ENCODE peak calls at places on chromosome 3, in five cellular contexts. Q is HCT116, F is IMR-90, X is LNCaP clone FGC, O is astrocyte of the spinal cord. P is an unnamed sample.

GRCh38 chr3:104298662-104299061 is 1068.0 kb upstream of the ALCAM start:
- DNase-seq in Q (no peak), F (no peak), X (no peak), O (no peak), P (no peak)

GRCh38 chr3:104885214-104885814 is 481.4 kb upstream of the ALCAM start:
- DNase-seq in Q (no peak), F (peak; percentile 28), X (no peak), O (peak; percentile 47), P (no peak)

GRCh38 chr3:127286571-127287140 is 1.2 kb downstream of the PRR20G start:
- DNase-seq in Q (no peak), F (peak; percentile 6), X (no peak), O (no peak), P (no peak)

GRCh38 chr3:93907132-93907531 is 66.6 kb downstream of the PROS1 start:
- DNase-seq in Q (no peak), F (no peak), X (no peak), O (no peak), P (no peak)

GRCh38 chr3:37863552-37863865 is 1.8 kb downstream of the CTDSPL start:
- DNase-seq in Q (no peak), F (no peak), X (no peak), O (no peak), P (no peak)

GRCh38 chr3:77051927-77052542 is 12.1 kb downstream of the ROBO2 start:
- DNase-seq in Q (no peak), F (no peak), X (no peak), O (no peak), P (no peak)

GRCh38 chr3:53544357-53544756 is 49.9 kb downstream of the CACNA1D start:
- DNase-seq in Q (no peak), F (no peak), X (no peak), O (no peak), P (no peak)

GRCh38 chr3:195906865-195907729 is 1.3 kb downstream of the TNK2 start:
- DNase-seq in Q (no peak), F (peak; percentile 19), X (no peak), O (no peak), P (no peak)

GRCh38 chr3:42194943-42195510 is 71.0 kb downstream of the CCK start:
- DNase-seq in Q (no peak), F (no peak), X (no peak), O (no peak), P (no peak)
- H3K4me3 ChIP-seq in Q (no peak overlapping the region), F (no peak overlapping the region), X (no peak overlapping the region), O (no peak overlapping the region), P (no peak overlapping the region)

DNA sequence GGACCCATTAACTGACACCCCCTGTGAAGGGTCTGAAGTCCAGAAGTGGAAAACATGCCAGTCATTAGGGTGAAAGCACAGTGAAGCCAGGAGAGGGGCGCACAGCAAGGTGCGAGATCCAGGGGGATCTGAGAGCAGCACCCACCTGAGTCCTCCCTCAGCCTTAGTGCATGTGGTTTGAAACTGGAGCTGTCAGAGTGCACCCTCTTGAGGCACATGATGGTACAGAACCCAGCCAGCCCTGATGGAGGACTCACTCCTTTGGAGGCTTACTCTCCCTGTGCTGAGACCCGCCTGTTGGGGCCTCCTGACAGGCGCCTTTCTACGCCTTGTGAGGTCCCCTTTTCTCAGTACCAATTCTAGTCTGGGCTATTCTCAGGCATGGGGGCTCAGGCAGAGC is 77.8 kb downstream of the IL20RB start:
- DNase-seq in Q (peak; percentile 16), F (peak; percentile 19), X (no peak), O (no peak), P (no peak)
- TF ChIP-seq CTCF in Q (peak; percentile 20), F (peak; percentile 39), X (peak; percentile 41), O (peak; percentile 43), P (peak; percentile 38)

GRCh38 chr3:4493008-4493930 is at the start of gene ITPR1:
- DNase-seq in Q (peak; percentile 93), F (peak; percentile 98), X (peak; percentile 97), O (peak; percentile 99), P (peak; percentile 98)

GRCh38 chr3:4495294-4496110 is 2.4 kb downstream of the ITPR1 start:
- DNase-seq in Q (no peak), F (no peak), X (no peak), O (no peak), P (no peak)

GRCh38 chr3:4497005-4497692 is 4.0 kb downstream of the ITPR1 start:
- DNase-seq in Q (no peak), F (no peak), X (no peak), O (no peak), P (no peak)

GRCh38 chr3:4493931-4494806 is 1.0 kb downstream of the ITPR1 start:
- DNase-seq in Q (no peak), F (peak; percentile 21), X (no peak), O (peak; percentile 22), P (no peak)

DNA sequence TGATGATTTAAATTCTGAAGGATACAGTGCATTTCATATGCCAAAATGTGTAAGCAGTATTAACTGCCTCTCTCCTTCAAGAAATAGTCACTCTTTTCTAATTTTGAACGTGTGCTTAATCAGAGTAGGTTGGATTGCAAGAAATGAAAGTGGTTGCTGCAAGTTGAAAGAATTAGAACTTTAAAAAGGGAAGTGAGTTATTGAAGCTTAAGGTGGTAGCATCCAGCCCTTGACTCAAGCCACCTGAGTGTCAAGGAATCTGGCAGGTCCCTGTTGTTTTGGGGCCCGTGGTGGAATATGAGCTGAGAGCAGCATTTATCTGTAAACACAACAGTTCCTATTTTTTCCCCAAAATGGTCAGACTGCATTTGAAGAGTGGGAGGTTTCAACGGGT is 1.7 kb downstream of the ITPR1 start:
- DNase-seq in Q (no peak), F (no peak), X (no peak), O (no peak), P (no peak)
- H3K4me3 ChIP-seq in Q (no peak overlapping the region), F (peak overlapping the region; percentile 62), X (no peak overlapping the region), O (no peak overlapping the region), P (peak overlapping the region; percentile 78)

GRCh38 chr3:48636149-48636548 is 888 bp upstream of the SLC26A6 start:
- DNase-seq in Q (no peak), F (no peak), X (no peak), O (no peak), P (peak; percentile 12)

GRCh38 chr3:48639944-48640606 is 4.8 kb upstream of the SLC26A6 start:
- DNase-seq in Q (no peak), F (no peak), X (no peak), O (no peak), P (no peak)

GRCh38 chr3:48635222-48636021 is at the start of gene SLC26A6:
- DNase-seq in Q (peak; percentile 88), F (peak; percentile 93), X (peak; percentile 86), O (peak; percentile 98), P (peak; percentile 72)

GRCh38 chr3:48634661-48635221 is 520 bp downstream of the SLC26A6 start:
- DNase-seq in Q (no peak), F (peak; percentile 51), X (no peak), O (peak; percentile 52), P (peak; percentile 29)

GRCh38 chr3:48637305-48637704 is 2.0 kb upstream of the SLC26A6 start:
- DNase-seq in Q (no peak), F (no peak), X (no peak), O (no peak), P (no peak)
- TF ChIP-seq CTCF in Q (no peak), F (no peak), X (no peak), O (no peak), P (no peak)

GRCh38 chr3:11770105-11770476 is 76.6 kb downstream of the TAMM41 start:
- DNase-seq in Q (no peak), F (no peak), X (no peak), O (no peak), P (no peak)
- H3K4me3 ChIP-seq in Q (no peak overlapping the region), F (no peak overlapping the region), X (peak overlapping the region; percentile 7), O (no peak overlapping the region), P (no peak overlapping the region)

GRCh38 chr3:4270726-4271125 is 32.4 kb upstream of the SETMAR start:
- DNase-seq in Q (no peak), F (no peak), X (no peak), O (no peak), P (no peak)

DNA sequence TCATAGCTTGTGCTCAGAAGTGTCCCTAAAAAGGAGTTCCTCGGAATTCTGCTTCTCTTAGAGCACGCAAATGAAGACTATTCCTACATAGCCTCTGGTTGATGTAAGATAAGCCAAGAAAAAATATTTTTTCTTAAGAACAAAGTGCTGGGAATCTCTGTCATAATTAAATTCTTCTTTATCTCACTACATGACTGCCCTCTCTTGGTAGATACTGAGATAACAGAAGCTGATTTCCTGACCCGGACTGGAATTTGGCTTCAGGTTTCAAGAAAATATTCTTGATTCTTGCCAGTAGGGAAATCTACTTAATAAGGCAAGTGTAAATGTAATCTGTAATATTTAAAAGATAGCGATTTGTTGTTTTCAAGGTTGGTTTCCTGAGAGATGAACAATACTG is 31.3 kb upstream of the SETMAR start:
- DNase-seq in Q (peak; percentile 19), F (peak; percentile 38), X (peak; percentile 40), O (peak; percentile 52), P (peak; percentile 11)
- TF ChIP-seq CTCF in Q (peak; percentile 17), F (peak; percentile 45), X (peak; percentile 79), O (peak; percentile 47), P (peak; percentile 28)

DNA sequence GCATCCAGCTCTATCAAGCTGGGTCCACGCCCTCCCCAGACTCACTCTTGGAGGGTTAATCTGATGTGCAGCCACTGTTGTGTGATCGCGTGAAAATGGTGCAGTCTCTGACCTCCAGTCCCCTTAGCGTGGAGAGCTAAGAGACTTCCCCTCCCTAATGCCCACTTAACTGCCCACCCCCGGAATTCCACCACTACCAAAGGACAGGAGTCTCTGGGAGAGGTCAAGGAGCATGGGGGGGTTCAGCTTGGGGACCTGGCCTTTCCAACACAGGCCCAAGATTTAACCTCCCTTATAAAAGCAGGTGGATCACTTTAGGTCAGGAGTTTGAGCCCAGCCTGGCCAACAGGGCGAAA is 48.8 kb downstream of the CCDC12 start:
- DNase-seq in Q (no peak), F (no peak), X (no peak), O (no peak), P (no peak)
- H3K4me3 ChIP-seq in Q (no peak overlapping the region), F (no peak overlapping the region), X (no peak overlapping the region), O (no peak overlapping the region), P (no peak overlapping the region)

GRCh38 chr3:70816346-70816745 is 503.9 kb upstream of the MDFIC2 start:
- DNase-seq in Q (no peak), F (no peak), X (no peak), O (no peak), P (no peak)
- TF ChIP-seq CTCF in Q (no peak), F (no peak), X (no peak), O (no peak), P (no peak)

DNA sequence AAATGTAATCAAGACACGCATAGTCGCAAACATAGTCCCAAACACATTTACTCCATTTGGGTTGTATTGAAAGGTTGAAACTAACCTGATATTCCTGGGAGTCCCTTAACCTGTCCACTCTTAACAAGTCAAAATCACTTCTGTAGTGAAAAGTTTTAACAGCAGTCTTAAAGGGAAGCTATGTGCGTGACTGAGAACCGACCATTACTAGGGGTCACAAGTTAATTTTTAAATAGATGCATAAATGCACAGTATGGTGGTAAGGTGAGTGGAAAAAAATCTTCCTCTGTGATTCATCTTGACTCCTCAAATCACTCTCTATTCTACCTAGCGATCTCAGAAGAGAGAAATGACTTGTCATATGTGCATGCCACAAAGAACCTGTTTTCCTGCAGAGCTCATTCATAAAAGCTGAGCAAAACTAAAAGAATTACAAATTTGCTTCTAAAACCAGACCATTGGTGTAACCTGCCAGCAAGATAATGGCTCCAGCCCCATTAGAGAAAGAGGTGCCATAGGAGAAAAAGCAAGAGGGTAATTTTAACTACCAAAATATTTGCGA is 4.8 kb downstream of the GPR15 start:
- DNase-seq in Q (no peak), F (no peak), X (no peak), O (no peak), P (no peak)
- H3K4me3 ChIP-seq in Q (peak overlapping the region; percentile 23), F (no peak overlapping the region), X (no peak overlapping the region), O (no peak overlapping the region), P (no peak overlapping the region)

P was measured in HFF-Myc.